ENCODE peak calls at places on chromosomes 13 and 19, in seven cellular contexts. K, Z, J, X, U, N and T are unnamed samples.

GRCh38 chr13:67080351-67080750 is 149.8 kb downstream of the PCDH9 start:
- DNase-seq in X (no peak), N (no peak), K (no peak), U (no peak), J (no peak), Z (no peak), T (no peak)

GRCh38 chr19:4654437-4655361 is 15.4 kb downstream of the TNFAIP8L1 start:
- DNase-seq in K (no peak), U (no peak), J (no peak), X (no peak), Z (no peak), N (no peak), T (no peak)

GRCh38 chr13:101959016-101959415 is 442.8 kb downstream of the FGF14 start:
- DNase-seq in Z (no peak), N (no peak), K (no peak), J (no peak), X (no peak), U (peak; percentile 11), T (no peak)

GRCh38 chr19:3129112-3129511 is 6.7 kb upstream of the GNA15 start:
- DNase-seq in Z (no peak), N (no peak), J (peak; percentile 68), U (peak; percentile 64), K (peak; percentile 71), X (no peak), T (no peak)

GRCh38 chr13:66948910-66949309 is 281.2 kb downstream of the PCDH9 start:
- DNase-seq in J (no peak), K (no peak), N (no peak), Z (no peak), X (no peak), U (no peak), T (no peak)

GRCh38 chr13:108786578-108787100 is 157.2 kb downstream of the MYO16 start:
- DNase-seq in N (no peak), K (no peak), J (no peak), Z (no peak), U (no peak), X (no peak), T (no peak)

GRCh38 chr19:4071610-4072009 is 4.9 kb upstream of the ZBTB7A start:
- DNase-seq in U (no peak), N (no peak), Z (no peak), X (no peak), K (no peak), J (no peak), T (no peak)

GRCh38 chr13:112983428-112984196 is 14.6 kb downstream of the MCF2L start:
- DNase-seq in X (no peak), Z (no peak), U (peak; percentile 83), J (no peak), K (no peak), N (no peak), T (no peak)

GRCh38 chr13:30016398-30016797 is 166.0 kb upstream of the UBL3 start:
- DNase-seq in Z (no peak), X (no peak), U (no peak), J (no peak), N (no peak), K (no peak), T (no peak)

GRCh38 chr19:38898788-38899446 is 501 bp downstream of the SIRT2 start:
- DNase-seq in Z (no peak), N (no peak), K (peak; percentile 19), X (peak; percentile 29), J (peak; percentile 49), U (no peak), T (peak; percentile 20)

GRCh38 chr13:44236370-44236769 is 137.3 kb upstream of the SERP2 start:
- DNase-seq in U (no peak), K (peak; percentile 58), J (peak; percentile 49), Z (no peak), N (no peak), X (no peak), T (no peak)

DNA sequence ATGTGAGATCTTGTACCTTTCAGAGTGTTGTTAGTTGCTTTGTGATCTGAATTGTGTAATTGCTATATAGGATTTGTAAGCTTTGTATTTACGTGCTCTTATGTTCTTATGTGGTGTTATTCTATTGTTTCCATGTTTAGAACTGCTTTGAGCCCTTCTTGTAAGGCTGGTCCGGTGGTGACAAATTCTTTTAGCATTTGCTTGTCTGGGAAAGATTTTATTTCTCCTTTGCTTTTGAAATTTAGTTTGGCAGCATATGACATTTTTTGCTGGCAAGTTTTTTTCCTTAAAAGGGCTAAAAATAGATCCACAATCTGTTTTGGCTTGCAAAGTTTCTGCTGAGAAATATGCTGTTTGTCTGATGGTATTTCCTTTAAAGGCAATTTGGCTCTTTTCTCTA is 1089.2 kb upstream of the PCDH9 start:
- DNase-seq in U (no peak), J (no peak), X (no peak), Z (no peak), N (no peak), K (no peak), T (no peak)
- H2BK120ac ChIP-seq in U (no peak overlapping the region), J (no peak overlapping the region), X (no peak overlapping the region), Z (no peak overlapping the region), N (no peak overlapping the region), K (no peak overlapping the region), T (no peak overlapping the region)

GRCh38 chr19:18045307-18046013 is 37.5 kb downstream of the ARRDC2 start:
- DNase-seq in X (no peak), J (no peak), N (no peak), K (no peak), Z (no peak), U (no peak), T (no peak)

GRCh38 chr19:18041054-18041453 is 33.1 kb downstream of the ARRDC2 start:
- DNase-seq in N (no peak), Z (no peak), X (no peak), J (no peak), U (no peak), K (no peak), T (no peak)

GRCh38 chr19:18049390-18049789 is 37.3 kb downstream of the IL12RB1 start:
- DNase-seq in K (peak; percentile 25), J (no peak), Z (no peak), X (no peak), N (no peak), U (no peak), T (no peak)

GRCh38 chr19:18046066-18046718 is 38.2 kb downstream of the ARRDC2 start:
- DNase-seq in J (peak; percentile 85), Z (no peak), K (peak; percentile 82), N (no peak), U (peak; percentile 30), X (peak; percentile 18), T (no peak)

GRCh38 chr19:18044825-18045304 is 36.9 kb downstream of the ARRDC2 start:
- DNase-seq in K (peak; percentile 76), X (peak; percentile 44), U (peak; percentile 59), N (no peak), J (peak; percentile 92), Z (peak; percentile 56), T (no peak)
- H3K4me1 ChIP-seq in K (peaks cover 8% of the 10 kb centered on the region), X (no peaks in the 10 kb centered on the region), U (no peaks in the 10 kb centered on the region), N (no peaks in the 10 kb centered on the region), J (peaks cover 11% of the 10 kb centered on the region), Z (no peaks in the 10 kb centered on the region), T (peaks cover 3% of the 10 kb centered on the region)

DNA sequence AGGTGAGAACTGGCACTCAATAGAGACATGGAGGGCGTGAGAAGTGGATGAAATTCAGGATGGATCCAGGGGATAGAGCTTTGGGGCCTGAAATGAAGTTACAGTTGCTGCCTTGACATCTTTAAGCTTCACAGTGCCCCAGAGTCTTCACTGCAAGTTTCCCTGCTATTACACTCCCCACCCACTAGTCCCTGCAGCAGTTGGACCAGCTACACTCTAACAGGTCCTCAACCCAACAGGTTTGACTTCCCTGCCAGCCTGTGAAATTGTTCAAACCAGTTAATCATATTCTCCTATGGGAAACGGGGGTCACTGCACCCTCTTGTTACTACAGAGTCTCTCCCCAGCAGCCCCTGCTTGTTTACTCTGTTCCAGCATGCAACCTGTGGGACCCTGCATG is 314.0 kb downstream of the OLFM4 start:
- DNase-seq in Z (peak; percentile 35), N (no peak), J (no peak), K (no peak), X (peak; percentile 21), U (no peak), T (no peak)
- H2BK120ac ChIP-seq in Z (no peak overlapping the region), N (peak overlapping the region; percentile 85), J (no peak overlapping the region), K (no peak overlapping the region), X (no peak overlapping the region), U (no peak overlapping the region), T (no peak overlapping the region)

GRCh38 chr13:95707035-95707434 is 30.1 kb downstream of the DNAJC3 start:
- DNase-seq in N (no peak), Z (no peak), X (no peak), K (no peak), J (no peak), U (no peak), T (no peak)
- H3K4me1 ChIP-seq in N (no peaks in the 10 kb centered on the region), Z (no peaks in the 10 kb centered on the region), X (no peaks in the 10 kb centered on the region), K (peaks cover 2% of the 10 kb centered on the region), J (no peaks in the 10 kb centered on the region), U (peaks cover 9% of the 10 kb centered on the region), T (no peaks in the 10 kb centered on the region)

GRCh38 chr13:98274921-98275487 is 97.9 kb upstream of the RNF113B start:
- DNase-seq in N (no peak), X (no peak), K (peak; percentile 87), U (no peak), J (peak; percentile 68), Z (no peak), T (no peak)
- H2BK120ac ChIP-seq in N (no peak overlapping the region), X (no peak overlapping the region), K (peak overlapping the region; percentile 11), U (no peak overlapping the region), J (no peak overlapping the region), Z (no peak overlapping the region), T (no peak overlapping the region)

GRCh38 chr13:46665243-46665629 is 112.3 kb downstream of the LRCH1 start:
- DNase-seq in J (no peak), Z (no peak), X (no peak), U (no peak), N (no peak), K (no peak), T (no peak)
- H3K4me1 ChIP-seq in J (peaks cover 11% of the 10 kb centered on the region), Z (peaks cover 18% of the 10 kb centered on the region), X (peaks cover 15% of the 10 kb centered on the region), U (peaks cover 13% of the 10 kb centered on the region), N (peaks cover 28% of the 10 kb centered on the region), K (peaks cover 10% of the 10 kb centered on the region), T (peaks cover 14% of the 10 kb centered on the region)

GRCh38 chr13:97057196-97057595 is 62.9 kb upstream of the OXGR1 start:
- DNase-seq in U (no peak), J (no peak), X (no peak), N (no peak), K (no peak), Z (no peak), T (no peak)
- H2BK120ac ChIP-seq in U (no peak overlapping the region), J (no peak overlapping the region), X (no peak overlapping the region), N (no peak overlapping the region), K (no peak overlapping the region), Z (no peak overlapping the region), T (no peak overlapping the region)

DNA sequence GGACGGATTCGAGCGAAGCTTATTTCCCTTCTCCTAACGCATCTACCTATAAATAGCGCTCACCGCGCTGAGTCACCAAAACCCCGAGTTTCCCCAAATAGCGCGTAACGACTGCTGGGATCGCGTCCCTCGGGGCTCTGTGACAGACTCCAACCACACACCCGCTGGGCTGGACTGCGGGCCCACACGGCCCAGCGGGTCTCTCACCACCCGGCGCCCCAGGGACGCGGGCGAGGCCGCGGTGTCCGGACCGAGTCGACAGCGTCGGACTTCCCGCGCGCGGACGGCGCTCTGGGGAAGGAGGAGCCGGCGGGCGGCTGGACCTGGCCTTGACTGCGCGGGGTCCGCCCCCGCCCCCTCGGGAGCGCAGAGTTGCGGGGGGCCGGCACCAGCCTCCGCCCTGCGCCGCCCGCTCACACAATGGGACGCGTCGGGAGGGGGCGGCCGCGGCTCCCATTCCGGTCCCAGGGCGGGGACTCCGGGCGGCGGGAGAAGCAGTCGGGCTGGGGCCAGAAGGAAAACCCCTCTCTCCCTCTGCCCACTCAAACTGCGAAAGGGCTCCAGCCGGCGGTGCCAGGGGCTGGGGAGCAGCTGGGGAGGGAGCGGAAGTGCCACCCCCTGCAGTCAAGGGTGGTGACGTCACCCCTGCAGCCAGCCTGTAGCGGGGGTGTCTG is 108.8 kb downstream of the KCNRG start:
- DNase-seq in U (peak; percentile 80), Z (peak; percentile 88), N (peak; percentile 78), K (peak; percentile 97), J (peak; percentile 96), X (peak; percentile 85), T (peak; percentile 56)
- H3K4me1 ChIP-seq in U (peaks cover 19% of the 10 kb centered on the region), Z (peaks cover 3% of the 10 kb centered on the region), N (peaks cover 30% of the 10 kb centered on the region), K (peaks cover 7% of the 10 kb centered on the region), J (peaks cover 22% of the 10 kb centered on the region), X (peaks cover 12% of the 10 kb centered on the region), T (peaks cover 12% of the 10 kb centered on the region)